ENCODE peak calls at places on chromosome 5, in four cellular contexts. Q is CD8-positive, alpha-beta memory T cell; X is AG04450; F is neuronal stem cell. B is an unnamed sample. For H3K27me3, the result is how much of the 10 kb centered on the place peaks cover.

GRCh38 chr5:43191740-43192557 is at the start of gene NIM1K:
- DNase-seq in Q (peak), F (peak), X (no peak), B (peak)

GRCh38 chr5:124102491-124102890 is 590.5 kb downstream of the CSNK1G3 start:
- DNase-seq in X (no peak), Q (no peak), F (no peak), B (no peak)

GRCh38 chr5:166571668-166572067 is 1719.8 kb upstream of the WWC1 start:
- DNase-seq in Q (no peak), X (no peak), F (no peak), B (no peak)

GRCh38 chr5:16082982-16083381 is 96.6 kb downstream of the MARCHF11 start:
- DNase-seq in F (no peak), X (no peak), Q (no peak), B (no peak)

GRCh38 chr5:75608886-75609285 is 2.4 kb upstream of the ANKDD1B start:
- DNase-seq in Q (no peak), F (no peak), X (no peak), B (no peak)

GRCh38 chr5:88667187-88668141 is 215.5 kb downstream of the MEF2C start:
- DNase-seq in X (no peak), Q (no peak), F (no peak), B (no peak)

GRCh38 chr5:55222061-55222818 is 4.9 kb downstream of the MCIDAS start:
- DNase-seq in F (no peak), Q (no peak), X (no peak), B (no peak)

GRCh38 chr5:134245101-134245604 is 19.3 kb upstream of the PPP2CA start:
- DNase-seq in X (peak), Q (no peak), F (no peak), B (peak)

GRCh38 chr5:68482199-68482598 is 266.6 kb downstream of the PIK3R1 start:
- DNase-seq in X (no peak), F (no peak), Q (no peak), B (no peak)

GRCh38 chr5:170120576-170120975 is 14.9 kb downstream of the FOXI1 start:
- DNase-seq in Q (no peak), F (no peak), X (peak), B (no peak)

GRCh38 chr5:95647886-95648860 is 1.6 kb downstream of the RFESD start:
- DNase-seq in X (no peak), F (no peak), Q (no peak), B (no peak)

GRCh38 chr5:6162175-6162574 is 216.2 kb downstream of the MED10 start:
- DNase-seq in F (no peak), Q (no peak), X (no peak), B (peak)

GRCh38 chr5:4018007-4018406 is 422.4 kb downstream of the IRX1 start:
- DNase-seq in X (no peak), F (no peak), Q (no peak), B (no peak)

DNA sequence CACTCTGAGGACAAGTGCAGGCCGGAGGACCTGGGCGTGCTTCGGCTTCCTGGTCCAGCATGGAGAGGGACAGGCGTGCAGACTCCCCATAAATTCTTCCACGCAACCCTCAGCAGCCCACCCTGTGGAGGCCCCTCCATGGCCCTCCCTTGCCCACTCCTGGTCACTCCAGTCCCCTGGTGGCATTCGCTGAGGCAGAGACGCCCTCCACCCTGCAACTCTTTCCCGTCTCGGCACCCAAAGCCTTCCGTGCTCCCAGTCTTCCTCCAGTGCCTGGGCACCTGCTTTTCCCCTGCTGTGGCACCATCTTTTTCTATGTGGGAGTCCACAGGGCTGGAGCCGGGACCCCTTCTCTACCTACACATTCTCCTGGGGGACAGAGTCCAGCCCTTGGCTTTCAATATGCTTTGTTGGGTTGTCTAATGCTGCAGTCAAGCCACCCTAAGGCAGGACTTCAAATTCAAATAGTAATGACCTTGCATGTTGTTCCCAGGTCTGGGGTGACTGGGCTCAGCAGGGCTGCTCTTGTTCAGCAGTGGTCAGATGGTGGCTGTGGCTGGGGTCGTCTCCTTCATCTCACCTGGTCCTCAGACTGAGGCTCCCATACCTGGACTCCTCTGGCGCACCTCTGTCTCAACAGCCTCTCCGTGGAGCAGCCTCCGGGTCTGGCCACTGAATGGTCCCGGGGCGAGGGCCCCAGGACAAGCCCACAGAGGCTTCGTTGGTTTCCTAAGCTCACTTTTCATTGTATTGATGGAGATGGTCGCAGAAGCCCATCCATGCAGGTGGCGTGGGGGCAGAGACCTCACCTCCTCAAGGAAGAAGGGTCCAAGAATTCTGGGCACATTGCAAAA is 15.2 kb downstream of the MRPL36 start:
- DNase-seq in Q (no peak), X (no peak), F (no peak), B (no peak)
- H3K27me3 ChIP-seq in Q (under half), X (under half), F (under half), B (under half)

GRCh38 chr5:122311888-122312669 is at the start of gene SNCAIP:
- DNase-seq in X (no peak), Q (no peak), F (peak), B (peak)
- H3K27me3 ChIP-seq in X (under half), Q (under half), F (under half), B (under half)

GRCh38 chr5:2732004-2732403 is 19.5 kb downstream of the IRX2 start:
- DNase-seq in X (no peak), Q (no peak), F (no peak), B (no peak)
- H3K27me3 ChIP-seq in X (under half), Q (under half), F (under half), B (under half)

DNA sequence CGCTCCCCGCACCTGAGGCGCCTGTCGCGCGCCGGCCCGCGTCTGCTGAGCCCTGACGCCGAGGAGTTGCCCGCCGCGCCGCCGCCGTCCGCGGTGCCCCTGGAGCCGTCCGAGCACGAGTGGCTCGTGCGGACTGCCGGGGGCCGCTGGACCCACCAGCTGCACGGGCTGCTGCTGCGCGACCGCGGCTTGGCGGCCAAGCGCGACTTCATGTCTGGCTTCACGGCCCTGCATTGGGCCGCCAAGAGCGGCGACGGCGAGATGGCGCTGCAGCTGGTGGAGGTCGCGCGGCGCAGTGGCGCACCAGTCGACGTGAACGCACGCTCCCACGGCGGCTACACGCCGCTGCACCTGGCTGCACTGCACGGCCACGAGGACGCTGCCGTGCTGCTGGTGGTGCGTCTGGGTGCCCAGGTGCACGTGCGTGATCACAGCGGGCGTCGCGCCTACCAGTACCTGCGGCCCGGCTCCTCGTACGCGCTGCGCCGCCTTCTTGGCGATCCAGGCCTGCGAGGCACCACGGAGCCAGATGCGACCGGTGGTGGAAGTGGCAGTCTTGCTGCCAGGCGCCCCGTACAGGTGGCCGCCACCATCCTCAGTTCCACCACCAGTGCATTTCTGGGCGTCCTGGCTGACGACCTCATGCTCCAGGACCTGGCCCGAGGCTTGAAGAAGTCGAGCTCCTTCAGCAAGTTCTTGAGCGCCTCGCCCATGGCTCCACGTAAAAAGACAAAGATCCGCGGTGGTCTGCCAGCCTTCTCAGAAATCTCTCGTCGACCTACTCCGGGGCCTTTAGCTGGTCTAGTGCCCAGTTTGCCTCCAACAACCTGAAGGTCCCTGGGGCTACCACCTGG is 1.6 kb downstream of the SOWAHA start:
- DNase-seq in F (no peak), X (no peak), Q (no peak), B (no peak)
- H3K27me3 ChIP-seq in F (under half), X (under half), Q (under half), B (under half)

GRCh38 chr5:135589152-135589551 is 10.4 kb upstream of the CXCL14 start:
- DNase-seq in X (no peak), F (no peak), Q (no peak), B (no peak)

GRCh38 chr5:135588299-135588698 is 9.5 kb upstream of the CXCL14 start:
- DNase-seq in X (no peak), Q (no peak), F (no peak), B (no peak)

GRCh38 chr5:135582099-135582781 is 3.4 kb upstream of the CXCL14 start:
- DNase-seq in F (no peak), Q (no peak), X (no peak), B (no peak)

GRCh38 chr5:135587849-135588248 is 9.1 kb upstream of the CXCL14 start:
- DNase-seq in F (no peak), Q (no peak), X (no peak), B (no peak)

DNA sequence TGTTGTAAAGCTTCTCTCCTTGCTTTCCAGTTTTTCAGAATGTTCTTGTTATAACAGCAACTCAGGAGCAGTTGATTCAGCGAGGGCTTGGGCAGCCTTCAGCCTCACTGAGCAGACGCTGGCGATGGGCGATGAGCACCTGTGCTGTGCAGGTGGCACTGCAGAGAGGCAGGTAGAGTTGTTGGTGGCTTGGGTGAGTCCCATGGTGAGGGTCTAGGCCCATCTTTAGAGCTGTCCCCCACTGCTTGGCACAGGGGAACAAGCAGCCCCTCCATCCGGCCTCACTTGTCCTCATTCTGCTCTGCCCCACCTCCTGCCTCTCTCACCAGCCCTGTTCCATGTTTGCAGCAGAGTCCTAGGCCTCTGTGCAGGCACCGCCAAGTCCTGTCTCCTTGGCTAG is 6.1 kb upstream of the CXCL14 start:
- DNase-seq in X (no peak), Q (no peak), F (no peak), B (no peak)
- H3K27me3 ChIP-seq in X (under half), Q (under half), F (under half), B (under half)

GRCh38 chr5:141763526-141763925 is 81.5 kb upstream of the ARAP3 start:
- DNase-seq in F (no peak), X (no peak), Q (no peak), B (no peak)

GRCh38 chr5:141762790-141763368 is 80.8 kb upstream of the ARAP3 start:
- DNase-seq in F (no peak), X (no peak), Q (no peak), B (no peak)

GRCh38 chr5:141767671-141768070 is 85.6 kb upstream of the ARAP3 start:
- DNase-seq in X (no peak), F (no peak), Q (no peak), B (no peak)

GRCh38 chr5:141762316-141762715 is 80.3 kb upstream of the ARAP3 start:
- DNase-seq in X (no peak), Q (no peak), F (no peak), B (no peak)

DNA sequence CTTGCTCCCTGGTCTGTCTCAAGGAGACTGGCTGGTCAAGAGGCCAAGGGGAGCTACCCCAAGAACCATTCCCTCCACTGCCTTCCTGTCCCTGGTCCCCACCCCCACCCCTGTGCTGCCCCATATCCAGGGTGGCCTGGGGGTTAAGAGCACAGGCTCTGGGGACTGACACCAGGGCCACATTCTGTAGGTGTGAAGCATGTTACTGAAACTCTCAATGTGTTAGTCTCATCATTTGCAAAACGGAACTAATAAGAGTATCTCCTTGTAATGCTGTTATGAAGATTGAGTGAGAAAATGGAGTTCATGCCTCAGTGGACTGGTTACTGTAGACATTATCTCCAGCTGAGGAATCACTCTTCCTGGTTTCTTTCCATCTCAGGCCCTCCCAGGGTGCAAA is 84.1 kb upstream of the ARAP3 start:
- DNase-seq in F (no peak), X (no peak), Q (no peak), B (no peak)
- H3K27me3 ChIP-seq in F (under half), X (under half), Q (under half), B (under half)

DNA sequence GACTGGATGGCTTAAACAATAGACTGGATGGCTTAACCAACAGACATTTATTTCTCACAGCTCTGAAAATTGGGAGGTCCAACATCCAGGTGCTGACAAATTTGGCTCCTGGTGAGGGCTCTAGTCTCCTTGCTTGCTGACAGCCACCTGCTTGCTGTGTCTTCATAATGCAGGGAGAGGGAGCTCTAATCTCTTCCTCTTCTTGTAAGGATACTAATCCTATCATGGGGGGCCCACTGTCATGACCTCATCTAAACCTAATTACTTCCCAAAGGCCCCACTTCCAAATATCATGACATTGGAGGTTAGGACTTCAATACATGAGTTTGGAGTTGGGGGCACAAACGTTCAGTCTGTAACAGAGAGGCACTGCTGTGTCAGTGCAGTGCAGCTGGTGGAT is 26.4 kb downstream of the FOXD1 start:
- DNase-seq in X (no peak), Q (no peak), F (no peak), B (no peak)
- H3K27me3 ChIP-seq in X (under half), Q (under half), F (half or more), B (under half)

DNA sequence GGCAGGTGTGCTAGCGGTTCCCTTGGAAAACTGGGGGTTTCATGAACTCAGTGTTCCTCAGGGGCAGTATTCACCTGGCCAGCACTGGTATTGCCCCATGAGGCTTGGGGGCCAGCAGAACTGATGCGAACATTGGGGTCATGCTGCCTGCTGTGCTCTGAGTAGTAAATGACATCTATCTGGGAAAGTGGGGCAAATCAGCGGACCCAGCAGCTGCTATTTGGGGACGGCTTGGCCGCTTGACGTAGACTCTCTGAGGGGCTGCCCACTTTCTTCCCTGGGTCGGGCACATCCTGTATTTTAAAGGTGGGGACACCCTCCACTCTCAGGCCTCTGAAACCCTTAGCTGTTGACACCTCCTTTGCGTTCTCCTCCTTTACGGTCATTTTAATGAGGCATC is 56.5 kb upstream of the ZFR start:
- DNase-seq in F (no peak), X (no peak), Q (no peak), B (no peak)
- H3K27me3 ChIP-seq in F (under half), X (under half), Q (under half), B (under half)

DNA sequence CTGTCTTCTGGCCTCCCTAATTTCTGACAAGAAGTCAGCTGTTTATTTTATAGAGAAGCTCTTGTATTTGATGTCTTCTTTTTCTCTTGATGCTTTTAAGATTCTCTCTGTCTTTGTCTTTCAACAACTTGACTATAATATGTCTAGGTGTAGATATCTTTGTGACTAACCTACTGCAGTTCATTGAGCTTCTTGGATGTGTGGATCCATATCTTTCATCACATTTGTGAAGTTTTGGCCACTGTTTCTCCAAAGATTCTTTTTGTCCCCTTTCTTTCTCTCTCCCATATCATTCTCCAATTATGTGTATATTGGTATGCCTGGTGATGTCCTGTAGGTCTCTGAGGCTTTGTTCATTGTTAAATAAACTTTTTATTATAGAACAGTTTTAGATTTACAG is 16.7 kb downstream of the SPEF2 start:
- DNase-seq in X (no peak), F (no peak), Q (no peak), B (no peak)
- H3K27me3 ChIP-seq in X (under half), F (under half), Q (under half), B (under half)

B was measured in Caco-2.